ENCODE peak calls at places on chromosome 16, in five cellular contexts. V, C, N, G and F are unnamed samples.

GRCh38 chr16:27776556-27776955 is 226.6 kb downstream of the KATNIP start:
- DNase-seq in G (no peak), N (no peak), C (peak; percentile 20), V (no peak), F (no peak)

GRCh38 chr16:3071655-3072054 is 6.2 kb downstream of the IL32 start:
- DNase-seq in V (no peak), N (no peak), C (no peak), G (no peak), F (no peak)

GRCh38 chr16:30376508-30376907 is 1.9 kb downstream of the MYL11 start:
- DNase-seq in V (no peak), G (no peak), N (no peak), C (no peak), F (no peak)

GRCh38 chr16:3611145-3611977 is at the start of gene SLX4:
- DNase-seq in C (peak; percentile 94), N (peak; percentile 36), G (peak; percentile 96), V (peak; percentile 41), F (peak; percentile 51)

GRCh38 chr16:12679660-12680272 is 123.9 kb downstream of the CPPED1 start:
- DNase-seq in V (no peak), C (no peak), G (no peak), N (no peak), F (no peak)

GRCh38 chr16:27924411-27925118 is 138.9 kb downstream of the GSG1L start:
- DNase-seq in C (no peak), V (no peak), N (no peak), G (no peak), F (no peak)

GRCh38 chr16:11966173-11966572 is 1.2 kb downstream of the TNFRSF17 start:
- DNase-seq in V (no peak), G (peak; percentile 81), C (no peak), N (no peak), F (peak; percentile 68)

GRCh38 chr16:10182186-10182683 is at the start of gene GRIN2A:
- DNase-seq in V (no peak), N (no peak), C (no peak), G (no peak), F (no peak)

GRCh38 chr16:51545951-51546350 is 394.9 kb upstream of the SALL1 start:
- DNase-seq in C (no peak), V (no peak), G (no peak), N (no peak), F (no peak)

GRCh38 chr16:74577882-74578366 is 29.0 kb downstream of the GLG1 start:
- DNase-seq in V (peak; percentile 23), G (no peak), C (no peak), N (peak; percentile 29), F (no peak)

GRCh38 chr16:82514262-82514661 is 112.5 kb upstream of the CDH13 start:
- DNase-seq in V (no peak), G (no peak), C (no peak), N (no peak), F (no peak)

GRCh38 chr16:14364386-14365199 is 265.5 kb downstream of the PARN start:
- DNase-seq in V (no peak), G (no peak), N (no peak), C (peak; percentile 57), F (no peak)

GRCh38 chr16:53822936-53823529 is 119.1 kb downstream of the FTO start:
- DNase-seq in N (no peak), V (no peak), G (peak; percentile 68), C (no peak), F (no peak)

GRCh38 chr16:89033796-89034572 is 57.0 kb upstream of the CBFA2T3 start:
- DNase-seq in V (no peak), N (no peak), C (peak; percentile 31), G (no peak), F (no peak)

GRCh38 chr16:75096730-75097129 is 19.9 kb downstream of the LDHD start:
- DNase-seq in N (no peak), G (no peak), V (no peak), C (peak; percentile 62), F (no peak)

GRCh38 chr16:55728797-55729196 is 73.0 kb downstream of the SLC6A2 start:
- DNase-seq in N (no peak), G (no peak), C (no peak), V (no peak), F (no peak)

GRCh38 chr16:74748710-74749073 is 25.9 kb downstream of the FA2H start:
- DNase-seq in N (no peak), C (no peak), V (no peak), G (no peak), F (no peak)

GRCh38 chr16:58854392-58854791 is 120.3 kb upstream of the GOT2 start:
- DNase-seq in G (no peak), V (no peak), C (no peak), N (no peak), F (no peak)

GRCh38 chr16:73064996-73065349 is 17.0 kb upstream of the ZFHX3 start:
- DNase-seq in C (no peak), G (no peak), N (no peak), V (no peak), F (no peak)

GRCh38 chr16:17832738-17833137 is 362.0 kb upstream of the XYLT1 start:
- DNase-seq in V (no peak), G (no peak), N (no peak), C (no peak), F (no peak)

GRCh38 chr16:81592353-81592866 is 147.8 kb downstream of the CMIP start:
- DNase-seq in V (no peak), G (no peak), N (no peak), C (no peak), F (no peak)

GRCh38 chr16:3060339-3061127 is 4.9 kb upstream of the IL32 start:
- DNase-seq in N (no peak), V (no peak), G (no peak), C (no peak), F (no peak)

GRCh38 chr16:25298165-25298872 is 40.7 kb upstream of the ZKSCAN2 start:
- DNase-seq in N (no peak), G (no peak), C (no peak), V (no peak), F (no peak)

GRCh38 chr16:3503513-3503912 is 2.7 kb downstream of the CLUAP1 start:
- DNase-seq in G (peak; percentile 92), N (no peak), V (no peak), C (no peak), F (no peak)

GRCh38 chr16:88737298-88738166 is 31.2 kb downstream of the CTU2 start:
- DNase-seq in G (peak; percentile 64), N (peak; percentile 48), V (no peak), C (peak; percentile 90), F (peak; percentile 26)

GRCh38 chr16:88491560-88492310 is 38.7 kb downstream of the ZFPM1 start:
- DNase-seq in G (no peak), V (no peak), N (no peak), C (no peak), F (no peak)

GRCh38 chr16:65024649-65025243 is 97.1 kb downstream of the CDH11 start:
- DNase-seq in N (no peak), G (no peak), C (no peak), V (no peak), F (no peak)

GRCh38 chr16:75256059-75256870 is 4.8 kb upstream of the BCAR1 start:
- DNase-seq in N (no peak), C (peak; percentile 63), G (no peak), V (no peak), F (no peak)

GRCh38 chr16:31471875-31472558 is at the start of gene TGFB1I1:
- DNase-seq in G (no peak), N (no peak), C (no peak), V (no peak), F (no peak)

GRCh38 chr16:4886151-4886550 is 38.9 kb downstream of the UBN1 start:
- DNase-seq in G (no peak), N (no peak), C (no peak), V (no peak), F (no peak)

GRCh38 chr16:77374384-77374783 is 60.5 kb downstream of the ADAMTS18 start:
- DNase-seq in C (no peak), N (no peak), G (no peak), V (no peak), F (no peak)
- TF ChIP-seq CTCF in C (no peak), N (no peak), G (no peak), V (no peak), F (no peak)

GRCh38 chr16:67396775-67397450 is 3.6 kb upstream of the TPPP3 start:
- DNase-seq in C (no peak), G (no peak), N (no peak), V (no peak), F (no peak)
- H3K4me3 ChIP-seq in C (no peak overlapping the region), G (no peak overlapping the region), N (no peak overlapping the region), V (no peak overlapping the region), F (no peak overlapping the region)

GRCh38 chr16:21283521-21284289 is 5.6 kb upstream of the CRYM start:
- DNase-seq in G (no peak), C (peak; percentile 60), V (no peak), N (no peak), F (no peak)
- TF ChIP-seq CTCF in G (no peak), C (peak; percentile 40), V (peak; percentile 36), N (peak; percentile 54), F (peak; percentile 32)

DNA sequence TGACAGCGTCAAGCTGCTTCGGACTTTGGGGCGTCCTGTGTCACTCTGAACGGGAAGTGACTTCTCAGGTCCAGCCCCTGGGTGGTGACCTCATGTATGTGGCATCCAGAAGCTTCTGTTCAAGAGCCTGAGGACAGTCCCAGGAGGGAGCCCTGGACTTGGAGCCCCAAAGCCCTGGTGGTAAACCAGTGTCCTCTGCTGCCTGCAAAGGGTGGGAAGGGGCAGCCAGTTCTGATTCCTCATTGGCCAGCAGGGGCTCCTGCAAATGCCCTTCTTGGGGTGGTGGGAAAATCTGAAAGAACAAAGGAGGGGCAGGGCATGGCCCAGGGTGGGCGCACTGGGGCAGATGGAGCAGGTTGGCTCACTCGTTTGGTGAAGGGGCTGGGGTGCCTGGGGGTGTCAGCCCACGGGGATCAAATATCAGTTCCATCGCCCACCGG is 1.6 kb downstream of the OSGIN1 start:
- DNase-seq in G (no peak), C (peak; percentile 77), N (no peak), V (no peak), F (no peak)
- H3K4me3 ChIP-seq in G (peak overlapping the region; percentile 65), C (no peak overlapping the region), N (no peak overlapping the region), V (no peak overlapping the region), F (no peak overlapping the region)

DNA sequence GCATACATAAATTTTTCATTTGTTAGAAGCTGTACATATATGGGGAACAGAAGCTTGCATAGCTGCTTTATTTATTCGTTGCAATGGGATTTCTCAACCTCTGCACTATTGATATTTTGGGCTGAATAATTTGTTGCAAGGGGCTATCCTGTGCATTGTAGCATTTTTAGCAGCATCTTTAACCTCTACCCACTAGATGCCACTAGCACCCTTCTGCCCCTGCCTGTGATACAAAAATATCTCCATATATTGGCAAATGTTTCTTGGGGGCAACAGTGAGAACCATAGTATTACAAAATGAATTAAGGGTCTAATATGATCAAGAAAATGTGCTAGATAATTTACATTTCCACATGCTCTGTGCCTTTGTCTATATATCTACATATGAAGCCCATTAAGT is 1401.0 kb downstream of the CDH11 start:
- DNase-seq in G (no peak), V (no peak), N (no peak), C (no peak), F (no peak)
- TF ChIP-seq CTCF in G (no peak), V (no peak), N (peak; percentile 16), C (no peak), F (no peak)

GRCh38 chr16:86511317-86512161 is 1.2 kb downstream of the FOXF1 start:
- DNase-seq in G (no peak), N (no peak), C (no peak), V (no peak), F (no peak)
- H3K4me3 ChIP-seq in G (no peak overlapping the region), N (peak overlapping the region; percentile 78), C (peak overlapping the region; percentile 66), V (peak overlapping the region; percentile 73), F (no peak overlapping the region)